ENCODE peak calls at places on chromosomes 3 and 15, in eight cellular contexts. O is retinal pigment epithelial cell, R is cardiac muscle cell, W is AG04450, T is endodermal cell, F is esophagus squamous epithelium, S is left ventricle myocardium inferior, E is fibroblast of mammary gland. B is an unnamed sample.

GRCh38 chr15:77035999-77036471 is 34.9 kb downstream of the TSPAN3 start:
- DNase-seq in O (no peak), R (no peak), W (no peak), T (no peak), F (no peak), S (no peak), E (no peak), B (no peak)

GRCh38 chr15:29920515-29920914 is 98.2 kb upstream of the TJP1 start:
- DNase-seq in O (no peak), R (no peak), W (no peak), T (peak; percentile 73), F (no peak), S (no peak), E (peak; percentile 28), B (no peak)

GRCh38 chr15:33341943-33342342 is 31.2 kb downstream of the RYR3 start:
- DNase-seq in O (no peak), R (no peak), W (no peak), T (peak; percentile 55), F (no peak), S (no peak), E (no peak), B (no peak)

GRCh38 chr3:45236964-45237363 is 10.9 kb upstream of the TMEM158 start:
- DNase-seq in O (no peak), R (no peak), W (no peak), T (no peak), F (no peak), S (no peak), E (peak; percentile 23), B (no peak)

GRCh38 chr3:36876181-36876936 is 68.5 kb downstream of the TRANK1 start:
- DNase-seq in O (no peak), R (no peak), W (no peak), T (no peak), F (no peak), S (no peak), E (no peak), B (no peak)

GRCh38 chr3:196486263-196486662 is 17.3 kb downstream of the RNF168 start:
- DNase-seq in O (no peak), R (no peak), W (no peak), T (peak; percentile 58), F (no peak), S (no peak), E (peak; percentile 8), B (no peak)

GRCh38 chr3:174756200-174756829 is 102.8 kb upstream of the NAALADL2 start:
- DNase-seq in O (no peak), R (no peak), W (no peak), T (no peak), F (no peak), S (no peak), E (no peak), B (no peak)

GRCh38 chr15:38667875-38668274 is 103.3 kb upstream of the RASGRP1 start:
- DNase-seq in O (no peak), R (no peak), W (no peak), T (no peak), F (no peak), S (no peak), E (no peak), B (no peak)

GRCh38 chr3:177498037-177498857 is 301.0 kb upstream of the TBL1XR1 start:
- DNase-seq in O (peak; percentile 85), R (no peak), W (no peak), T (no peak), F (no peak), S (no peak), E (peak; percentile 68), B (no peak)

GRCh38 chr15:77753238-77753873 is 120.6 kb upstream of the LINGO1 start:
- DNase-seq in O (no peak), R (peak; percentile 84), W (no peak), T (peak; percentile 91), F (no peak), S (no peak), E (peak; percentile 6), B (no peak)

GRCh38 chr3:193347507-193348501 is 30.7 kb downstream of the ATP13A5 start:
- DNase-seq in O (peak; percentile 71), R (no peak), W (no peak), T (peak; percentile 53), F (no peak), S (no peak), E (no peak), B (no peak)

GRCh38 chr3:10471337-10471721 is 34.1 kb downstream of the ATP2B2 start:
- DNase-seq in O (no peak), R (peak; percentile 27), W (no peak), T (no peak), F (no peak), S (no peak), E (peak; percentile 1), B (no peak)

GRCh38 chr3:32842531-32842931 is 24.7 kb downstream of the TRIM71 start:
- DNase-seq in O (no peak), R (no peak), W (no peak), T (no peak), F (no peak), S (no peak), E (no peak), B (no peak)

GRCh38 chr3:133295199-133295901 is 104.5 kb upstream of the BFSP2 start:
- DNase-seq in O (peak; percentile 63), R (no peak), W (peak; percentile 23), T (peak; percentile 59), F (no peak), S (no peak), E (peak; percentile 49), B (no peak)

GRCh38 chr3:194009892-194010533 is 125.9 kb upstream of the HES1 start:
- DNase-seq in O (no peak), R (peak; percentile 75), W (no peak), T (peak; percentile 84), F (no peak), S (no peak), E (no peak), B (no peak)

GRCh38 chr3:43497905-43498365 is 123.9 kb downstream of the ANO10 start:
- DNase-seq in O (peak; percentile 20), R (no peak), W (no peak), T (no peak), F (no peak), S (no peak), E (peak; percentile 69), B (no peak)

GRCh38 chr15:70504305-70504951 is 258.9 kb downstream of the UACA start:
- DNase-seq in O (no peak), R (no peak), W (no peak), T (no peak), F (peak; percentile 17), S (peak; percentile 62), E (peak; percentile 92), B (no peak)

GRCh38 chr3:13884851-13885703 is 5.2 kb upstream of the WNT7A start:
- DNase-seq in O (no peak), R (peak; percentile 67), W (no peak), T (peak; percentile 91), F (no peak), S (no peak), E (peak; percentile 6), B (no peak)

DNA sequence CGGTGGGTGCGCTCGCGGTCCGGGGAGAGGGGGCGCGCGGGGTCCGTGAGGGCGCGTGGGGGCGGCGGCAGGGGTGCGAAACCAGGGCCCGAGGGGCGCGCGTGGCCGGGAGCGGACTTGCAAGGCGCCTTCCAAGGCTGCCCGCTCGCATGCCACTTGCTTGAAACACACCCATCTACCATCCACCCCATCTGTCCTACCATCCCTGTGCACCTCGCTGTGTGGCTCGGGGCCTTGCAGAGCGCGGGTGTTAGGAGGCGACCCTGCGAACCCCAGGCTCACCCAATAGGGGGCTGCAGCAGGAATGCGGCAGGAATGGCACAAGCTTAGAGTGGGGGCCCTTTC is 240 bp downstream of the CFAP100 start:
- DNase-seq in O (no peak), R (no peak), W (no peak), T (no peak), F (no peak), S (no peak), E (no peak), B (no peak)
- H3K4me3 ChIP-seq in O (peak overlapping the region; percentile 11), R (peak overlapping the region; percentile 9), W (peak overlapping the region; percentile 7), T (peak overlapping the region; percentile 64), F (peak overlapping the region; percentile 4), S (peak overlapping the region; percentile 57), E (no peak overlapping the region), B (peak overlapping the region; percentile 14)

GRCh38 chr3:181713673-181714270 is 2.0 kb downstream of the SOX2 start:
- DNase-seq in O (no peak), R (no peak), W (no peak), T (no peak), F (no peak), S (no peak), E (no peak), B (no peak)

GRCh38 chr3:181711325-181712135 is at the start of gene SOX2:
- DNase-seq in O (no peak), R (peak; percentile 86), W (no peak), T (peak; percentile 96), F (no peak), S (peak; percentile 35), E (peak; percentile 21), B (no peak)

GRCh38 chr3:181712190-181712504 is 422 bp downstream of the SOX2 start:
- DNase-seq in O (no peak), R (no peak), W (no peak), T (peak; percentile 64), F (no peak), S (no peak), E (no peak), B (no peak)

GRCh38 chr3:181712505-181713299 is 977 bp downstream of the SOX2 start:
- DNase-seq in O (no peak), R (no peak), W (no peak), T (peak; percentile 83), F (no peak), S (no peak), E (no peak), B (no peak)

DNA sequence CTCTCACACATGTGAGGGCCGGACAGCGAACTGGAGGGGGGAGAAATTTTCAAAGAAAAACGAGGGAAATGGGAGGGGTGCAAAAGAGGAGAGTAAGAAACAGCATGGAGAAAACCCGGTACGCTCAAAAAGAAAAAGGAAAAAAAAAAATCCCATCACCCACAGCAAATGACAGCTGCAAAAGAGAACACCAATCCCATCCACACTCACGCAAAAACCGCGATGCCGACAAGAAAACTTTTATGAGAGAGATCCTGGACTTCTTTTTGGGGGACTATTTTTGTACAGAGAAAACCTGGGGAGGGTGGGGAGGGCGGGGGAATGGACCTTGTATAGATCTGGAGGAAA is 1.5 kb downstream of the SOX2 start:
- DNase-seq in O (no peak), R (no peak), W (no peak), T (no peak), F (no peak), S (no peak), E (no peak), B (no peak)
- H3K4me3 ChIP-seq in O (no peak overlapping the region), R (peak overlapping the region; percentile 30), W (no peak overlapping the region), T (peak overlapping the region; percentile 78), F (peak overlapping the region; percentile 55), S (peak overlapping the region; percentile 54), E (no peak overlapping the region), B (no peak overlapping the region)

DNA sequence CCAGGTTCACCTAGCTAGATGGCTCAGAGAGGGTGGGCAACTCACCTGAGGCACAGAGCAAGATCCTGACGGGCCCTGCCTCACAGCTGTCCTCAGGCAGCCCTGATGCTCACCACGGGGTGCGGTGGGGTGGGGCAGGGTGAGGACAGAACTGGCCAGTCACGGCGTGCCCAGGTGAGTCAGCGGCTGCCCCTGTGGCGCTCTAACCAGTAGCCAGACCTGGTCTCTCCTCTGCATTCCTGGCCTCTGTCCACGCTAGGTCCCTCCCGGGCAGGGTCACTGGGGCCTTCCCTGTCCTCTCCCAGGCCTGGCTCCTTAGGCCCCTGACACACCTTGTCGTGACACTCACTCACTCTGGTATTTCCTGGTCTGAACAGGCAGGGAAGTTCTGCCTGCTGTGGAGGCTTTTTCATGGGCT is 904 bp downstream of the ALS2CL start:
- DNase-seq in O (no peak), R (no peak), W (no peak), T (peak; percentile 90), F (no peak), S (no peak), E (no peak), B (no peak)
- H3K4me3 ChIP-seq in O (peak overlapping the region; percentile 59), R (peak overlapping the region; percentile 36), W (no peak overlapping the region), T (peak overlapping the region; percentile 83), F (peak overlapping the region; percentile 62), S (peak overlapping the region; percentile 91), E (no peak overlapping the region), B (peak overlapping the region; percentile 71)

GRCh38 chr15:85551221-85551832 is 170.9 kb downstream of the AKAP13 start:
- DNase-seq in O (no peak), R (no peak), W (no peak), T (no peak), F (no peak), S (no peak), E (peak; percentile 56), B (no peak)
- H3K4me3 ChIP-seq in O (no peak overlapping the region), R (no peak overlapping the region), W (no peak overlapping the region), T (no peak overlapping the region), F (no peak overlapping the region), S (no peak overlapping the region), E (no peak overlapping the region), B (no peak overlapping the region)

B was measured in BJ.